ENCODE peak calls at places on chromosomes 7 and 10, in nine cellular contexts. T is OCI-LY7, S is epithelial cell of esophagus, Q is ovary, X is PC-9, C is A549, I is cardiac muscle cell, G is HFF-Myc, U is mucosa of descending colon. R is an unnamed sample.

GRCh38 chr10:45315508-45315907 is at the start of gene OR13A1:
- DNase-seq in T (no peak), S (no peak), Q (no peak), X (no peak), C (no peak), I (no peak), G (no peak), U (no peak), R (no peak)

GRCh38 chr10:97277551-97277950 is 14.9 kb downstream of the ARHGAP19 start:
- DNase-seq in T (peak), S (no peak), Q (no peak), X (no peak), C (no peak), I (no peak), G (no peak), U (no peak), R (no peak)

GRCh38 chr10:11563936-11564335 is 47.5 kb downstream of the USP6NL start:
- DNase-seq in T (no peak), S (peak), Q (no peak), X (no peak), C (no peak), I (no peak), G (no peak), U (no peak), R (no peak)

GRCh38 chr7:157004050-157004838 is 6.2 kb downstream of the MNX1 start:
- DNase-seq in T (no peak), S (peak), Q (no peak), X (no peak), C (no peak), I (peak), G (no peak), U (no peak), R (peak)

GRCh38 chr10:60289800-60290199 is 99.9 kb downstream of the ANK3 start:
- DNase-seq in T (no peak), S (no peak), Q (no peak), X (no peak), C (no peak), I (no peak), G (no peak), U (no peak), R (no peak)

GRCh38 chr10:92822964-92823363 is 25.4 kb upstream of the EXOC6 start:
- DNase-seq in T (peak), S (peak), Q (no peak), X (no peak), C (peak), I (no peak), G (no peak), U (no peak), R (no peak)

GRCh38 chr7:123867220-123867619 is 22.3 kb downstream of the HYAL4 start:
- DNase-seq in T (no peak), S (peak), Q (no peak), X (no peak), C (no peak), I (no peak), G (no peak), U (no peak), R (no peak)

GRCh38 chr10:43854042-43854441 is 205.4 kb upstream of the ZNF32 start:
- DNase-seq in T (no peak), S (peak), Q (no peak), X (peak), C (no peak), I (no peak), G (peak), U (no peak), R (peak)

GRCh38 chr7:68147621-68148238 is 1151.1 kb downstream of the TYW1 start:
- DNase-seq in T (no peak), S (no peak), Q (no peak), X (no peak), C (no peak), I (peak), G (no peak), U (no peak), R (no peak)

GRCh38 chr7:149772821-149773425 is 465 bp downstream of the ZNF467 start:
- DNase-seq in T (peak), S (peak), Q (no peak), X (peak), C (no peak), I (peak), G (no peak), U (peak), R (no peak)

GRCh38 chr7:18648849-18649758 is 153.6 kb downstream of the HDAC9 start:
- DNase-seq in T (no peak), S (no peak), Q (no peak), X (no peak), C (no peak), I (no peak), G (no peak), U (no peak), R (no peak)

GRCh38 chr7:30224511-30225031 is 59.8 kb upstream of the ZNRF2 start:
- DNase-seq in T (no peak), S (peak), Q (no peak), X (no peak), C (no peak), I (no peak), G (no peak), U (no peak), R (peak)

GRCh38 chr7:49771427-49772176 is 1.8 kb upstream of the VWC2 start:
- DNase-seq in T (no peak), S (no peak), Q (no peak), X (no peak), C (no peak), I (no peak), G (no peak), U (no peak), R (no peak)

GRCh38 chr10:102519246-102519805 is 15.6 kb downstream of the SUFU start:
- DNase-seq in T (no peak), S (no peak), Q (no peak), X (no peak), C (no peak), I (no peak), G (no peak), U (no peak), R (peak)

GRCh38 chr7:49497471-49497870 is 276.0 kb upstream of the VWC2 start:
- DNase-seq in T (no peak), S (no peak), Q (no peak), X (no peak), C (no peak), I (no peak), G (no peak), U (no peak), R (no peak)

GRCh38 chr7:135966341-135967043 is 10.7 kb downstream of the MTPN start:
- DNase-seq in T (peak), S (no peak), Q (no peak), X (no peak), C (no peak), I (no peak), G (no peak), U (no peak), R (no peak)

GRCh38 chr7:127253289-127254162 is 785 bp upstream of the GRM8 start:
- DNase-seq in T (peak), S (peak), Q (peak), X (peak), C (peak), I (peak), G (no peak), U (peak), R (peak)

GRCh38 chr10:132068431-132069121 is 2.8 kb downstream of the JAKMIP3 start:
- DNase-seq in T (no peak), S (no peak), Q (no peak), X (no peak), C (no peak), I (no peak), G (no peak), U (no peak), R (no peak)

GRCh38 chr10:88065384-88066049 is 202.1 kb downstream of the PTEN start:
- DNase-seq in T (no peak), S (no peak), Q (no peak), X (no peak), C (no peak), I (no peak), G (no peak), U (no peak), R (peak)

GRCh38 chr10:130251766-130252165 is 115.6 kb downstream of the GLRX3 start:
- DNase-seq in T (no peak), S (no peak), Q (no peak), X (no peak), C (no peak), I (no peak), G (no peak), U (no peak), R (no peak)

GRCh38 chr10:31770307-31770902 is 158.2 kb downstream of the ARHGAP12 start:
- DNase-seq in T (peak), S (no peak), Q (no peak), X (no peak), C (no peak), I (peak), G (no peak), U (no peak), R (no peak)

GRCh38 chr7:17690030-17690429 is 250.3 kb downstream of the SNX13 start:
- DNase-seq in T (no peak), S (peak), Q (no peak), X (peak), C (peak), I (no peak), G (no peak), U (no peak), R (peak)

GRCh38 chr7:14457567-14458453 is 444.7 kb downstream of the DGKB start:
- DNase-seq in T (peak), S (peak), Q (peak), X (peak), C (peak), I (peak), G (peak), U (no peak), R (peak)

GRCh38 chr10:7553531-7553930 is 113.2 kb downstream of the ITIH5 start:
- DNase-seq in T (no peak), S (no peak), Q (no peak), X (no peak), C (no peak), I (no peak), G (no peak), U (no peak), R (no peak)

GRCh38 chr10:11197266-11197712 is 179.6 kb downstream of the CELF2 start:
- DNase-seq in T (peak), S (peak), Q (no peak), X (no peak), C (no peak), I (no peak), G (no peak), U (no peak), R (peak)

GRCh38 chr10:121608669-121609190 is 10.5 kb upstream of the FGFR2 start:
- DNase-seq in T (peak), S (peak), Q (peak), X (peak), C (peak), I (peak), G (no peak), U (peak), R (no peak)

GRCh38 chr7:157056957-157057902 is 46.8 kb upstream of the MNX1 start:
- DNase-seq in T (no peak), S (no peak), Q (no peak), X (no peak), C (no peak), I (no peak), G (no peak), U (no peak), R (no peak)

GRCh38 chr7:66837007-66837406 is 84.0 kb upstream of the TMEM248 start:
- DNase-seq in T (peak), S (peak), Q (no peak), X (no peak), C (peak), I (no peak), G (peak), U (no peak), R (no peak)

GRCh38 chr7:110964770-110965169 is 126.2 kb upstream of the LRRN3 start:
- DNase-seq in T (no peak), S (no peak), Q (no peak), X (no peak), C (no peak), I (no peak), G (no peak), U (no peak), R (no peak)

GRCh38 chr7:92415225-92415624 is 32.1 kb upstream of the GATAD1 start:
- DNase-seq in T (no peak), S (peak), Q (no peak), X (no peak), C (no peak), I (no peak), G (no peak), U (no peak), R (peak)

GRCh38 chr7:92421676-92422435 is 25.4 kb upstream of the GATAD1 start:
- DNase-seq in T (peak), S (peak), Q (peak), X (no peak), C (no peak), I (peak), G (no peak), U (no peak), R (no peak)

GRCh38 chr7:92422926-92423325 is 24.4 kb upstream of the GATAD1 start:
- DNase-seq in T (no peak), S (no peak), Q (no peak), X (no peak), C (no peak), I (no peak), G (no peak), U (no peak), R (no peak)

GRCh38 chr7:92412745-92413144 is 34.5 kb upstream of the GATAD1 start:
- DNase-seq in T (no peak), S (no peak), Q (no peak), X (no peak), C (no peak), I (no peak), G (no peak), U (no peak), R (no peak)

DNA sequence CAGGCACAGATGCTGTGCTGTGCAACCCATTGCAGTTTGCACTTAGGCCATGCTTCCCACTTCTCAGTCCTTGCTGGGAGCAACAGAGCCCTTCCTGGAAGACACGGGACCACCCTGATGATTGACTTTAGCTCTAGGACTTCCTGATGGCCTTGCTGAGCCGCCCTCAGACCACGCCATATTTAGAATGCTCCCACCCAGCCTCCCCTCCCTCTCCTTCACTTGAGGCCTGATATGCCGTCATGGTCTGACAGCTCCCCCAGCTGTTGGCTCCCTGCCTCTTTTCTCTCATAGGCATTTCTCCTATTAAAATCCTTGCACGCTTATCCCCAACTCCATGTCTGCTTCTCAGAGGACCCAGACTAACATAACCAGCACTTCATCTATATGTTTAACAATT is 29.4 kb upstream of the GATAD1 start:
- DNase-seq in T (no peak), S (no peak), Q (no peak), X (no peak), C (no peak), I (peak), G (no peak), U (no peak), R (no peak)
- TF ChIP-seq CTCF in T (peak), S (no peak), Q (no peak), X (no peak), C (no peak), I (no peak), G (no peak), U (no peak), R (no peak)

DNA sequence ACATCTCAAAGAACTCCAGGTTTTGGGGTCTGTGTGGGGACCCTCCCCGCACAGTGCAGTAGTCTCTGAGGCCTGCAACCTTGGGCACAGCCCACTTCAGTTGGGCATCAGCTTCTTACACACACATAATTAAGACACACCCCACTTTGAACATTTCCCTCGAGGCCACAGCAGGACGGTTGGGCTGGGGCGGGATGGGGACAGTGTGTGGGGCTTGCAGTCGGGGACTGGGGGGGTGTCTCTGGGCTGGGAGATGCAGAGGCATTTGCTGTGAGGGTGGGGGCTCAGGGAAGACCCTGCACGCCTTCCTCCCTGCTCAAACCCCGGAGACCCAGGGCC is 1.2 kb downstream of the LFNG start:
- DNase-seq in T (no peak), S (peak), Q (no peak), X (no peak), C (no peak), I (no peak), G (no peak), U (no peak), R (no peak)
- H3K4me3 ChIP-seq in T (no peak), S (peak), Q (peak), X (peak), C (peak), I (no peak), G (peak), U (peak), R (peak)

GRCh38 chr10:111207525-111207924 is 130.7 kb downstream of the ADRA2A start:
- DNase-seq in T (peak), S (no peak), Q (no peak), X (no peak), C (no peak), I (no peak), G (no peak), U (peak), R (no peak)
- TF ChIP-seq CTCF in T (peak), S (no peak), Q (no peak), X (no peak), C (no peak), I (no peak), G (no peak), U (peak), R (no peak)

GRCh38 chr10:133211959-133212852 is 17.8 kb upstream of the UTF1 start:
- DNase-seq in T (no peak), S (no peak), Q (peak), X (no peak), C (no peak), I (no peak), G (no peak), U (no peak), R (no peak)
- H3K4me3 ChIP-seq in T (no peak), S (no peak), Q (no peak), X (no peak), C (no peak), I (no peak), G (no peak), U (no peak), R (no peak)

GRCh38 chr7:70775570-70776156 is 356.3 kb upstream of the GALNT17 start:
- DNase-seq in T (peak), S (peak), Q (no peak), X (no peak), C (peak), I (peak), G (no peak), U (no peak), R (peak)
- TF ChIP-seq CTCF in T (peak), S (peak), Q (no peak), X (no peak), C (no peak), I (peak), G (peak), U (no peak), R (peak)

GRCh38 chr7:20783716-20784310 is 2.9 kb downstream of the SP8 start:
- DNase-seq in T (no peak), S (peak), Q (no peak), X (no peak), C (no peak), I (peak), G (no peak), U (no peak), R (peak)

GRCh38 chr7:20783131-20783715 is 3.5 kb downstream of the SP8 start:
- DNase-seq in T (no peak), S (no peak), Q (no peak), X (no peak), C (no peak), I (no peak), G (no peak), U (no peak), R (no peak)

GRCh38 chr7:20785211-20786048 is 1.3 kb downstream of the SP8 start:
- DNase-seq in T (no peak), S (peak), Q (no peak), X (no peak), C (no peak), I (peak), G (no peak), U (no peak), R (no peak)

GRCh38 chr7:20786049-20786412 is 655 bp downstream of the SP8 start:
- DNase-seq in T (no peak), S (peak), Q (no peak), X (no peak), C (no peak), I (no peak), G (no peak), U (no peak), R (no peak)

DNA sequence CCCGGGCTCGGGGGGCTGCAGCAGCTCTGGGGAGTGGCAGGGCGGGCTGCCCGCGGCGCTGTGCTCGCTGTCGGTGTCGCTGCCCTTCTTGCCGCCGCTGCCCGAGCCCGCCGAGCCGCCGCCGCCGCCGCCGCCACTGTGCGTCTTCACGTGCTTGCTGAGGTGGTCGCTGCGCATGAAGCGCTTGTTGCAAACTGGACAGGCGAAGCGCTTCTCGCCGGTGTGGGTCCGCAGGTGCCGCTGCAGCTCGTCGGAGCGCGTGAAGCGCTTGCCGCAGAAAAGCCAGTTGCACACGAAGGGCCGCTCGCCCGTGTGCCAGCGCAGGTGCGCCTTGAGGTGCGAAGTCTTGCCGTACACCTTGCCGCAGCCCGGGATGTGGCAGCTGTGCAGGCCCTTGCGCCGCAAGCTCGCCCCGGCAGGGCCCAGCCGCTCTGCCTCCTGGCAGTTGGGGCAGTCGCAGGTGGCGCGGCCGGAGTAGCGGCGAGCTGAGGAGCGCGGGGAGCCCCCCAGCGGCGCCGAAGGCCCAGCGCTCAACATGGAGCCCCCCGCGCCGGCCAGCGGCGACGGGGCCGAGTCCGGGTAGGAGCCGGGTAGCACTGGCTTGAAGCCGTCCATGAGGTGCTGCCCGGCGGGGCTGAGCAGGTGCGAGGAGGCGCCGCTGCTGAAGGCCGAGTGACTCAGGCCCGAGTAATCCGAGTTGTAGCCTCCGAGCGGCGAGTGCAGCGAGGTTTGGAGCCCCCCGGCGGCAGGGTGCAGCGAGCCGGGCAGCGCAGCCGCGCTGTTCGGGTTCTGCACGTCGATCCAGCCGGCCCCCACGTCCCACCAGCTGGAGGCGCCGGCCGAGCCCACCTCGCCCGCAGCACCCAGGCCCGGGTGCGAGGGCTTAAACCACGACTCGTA is 2.1 kb downstream of the SP8 start:
- DNase-seq in T (no peak), S (peak), Q (no peak), X (no peak), C (peak), I (peak), G (no peak), U (no peak), R (no peak)
- H3K4me3 ChIP-seq in T (no peak), S (no peak), Q (no peak), X (no peak), C (peak), I (peak), G (no peak), U (no peak), R (no peak)